ENCODE peak calls at places on chromosomes 7 and 10, in seven cellular contexts. K, B, L, A, G, V and Q are unnamed samples.

GRCh38 chr10:2979267-2979660 is 88.1 kb upstream of the PFKP start:
- DNase-seq in A (no peak), G (no peak), B (no peak), L (no peak), V (no peak), K (no peak), Q (no peak)

GRCh38 chr7:134724606-134725005 is 54.8 kb upstream of the CALD1 start:
- DNase-seq in A (no peak), G (peak), B (peak), K (no peak), V (no peak), L (peak), Q (no peak)

GRCh38 chr7:21028186-21028989 is 241.7 kb upstream of the SP8 start:
- DNase-seq in L (peak), K (no peak), A (no peak), V (no peak), G (no peak), B (no peak), Q (no peak)

GRCh38 chr7:150949971-150950491 is 28.1 kb downstream of the KCNH2 start:
- DNase-seq in K (peak), B (peak), L (no peak), A (no peak), V (peak), G (no peak), Q (no peak)

GRCh38 chr10:71197955-71198354 is 14.4 kb upstream of the UNC5B start:
- DNase-seq in G (no peak), V (no peak), B (no peak), A (no peak), L (no peak), K (no peak), Q (no peak)

GRCh38 chr10:123519861-123520260 is 146.3 kb upstream of the GPR26 start:
- DNase-seq in L (no peak), A (no peak), K (no peak), V (no peak), B (no peak), G (no peak), Q (no peak)

GRCh38 chr7:5594616-5595544 is 171.2 kb upstream of the TNRC18 start:
- DNase-seq in A (no peak), B (peak), L (peak), V (no peak), K (peak), G (peak), Q (no peak)

GRCh38 chr7:17952387-17952786 is 12.1 kb upstream of the SNX13 start:
- DNase-seq in G (no peak), K (no peak), B (no peak), L (no peak), V (no peak), A (no peak), Q (no peak)

GRCh38 chr10:126115021-126115610 is 218.8 kb downstream of the FANK1 start:
- DNase-seq in G (no peak), A (no peak), B (no peak), K (no peak), V (no peak), L (no peak), Q (no peak)

GRCh38 chr7:101814081-101814995 is 3.1 kb upstream of the CUX1 start:
- DNase-seq in V (peak), B (peak), G (no peak), A (no peak), K (peak), L (peak), Q (peak)

GRCh38 chr7:155490697-155491628 is 33.0 kb downstream of the EN2 start:
- DNase-seq in G (no peak), L (no peak), A (no peak), V (no peak), K (peak), B (no peak), Q (no peak)

GRCh38 chr10:61754553-61755540 is 92.1 kb downstream of the CABCOCO1 start:
- DNase-seq in L (peak), B (no peak), G (no peak), V (no peak), K (no peak), A (no peak), Q (no peak)

GRCh38 chr10:121598261-121599249 is at the start of gene FGFR2:
- DNase-seq in L (peak), A (no peak), G (peak), K (peak), V (peak), B (peak), Q (peak)
- TF ChIP-seq CTCF in L (no peak), A (no peak), G (no peak), K (no peak), V (no peak), B (no peak), Q (no peak)

GRCh38 chr7:74364061-74364460 is 74.9 kb downstream of the CLIP2 start:
- DNase-seq in G (no peak), L (no peak), K (peak), B (no peak), V (no peak), A (no peak), Q (no peak)
- TF ChIP-seq CTCF in G (peak), L (peak), K (peak), B (peak), V (no peak), A (peak), Q (peak)

DNA sequence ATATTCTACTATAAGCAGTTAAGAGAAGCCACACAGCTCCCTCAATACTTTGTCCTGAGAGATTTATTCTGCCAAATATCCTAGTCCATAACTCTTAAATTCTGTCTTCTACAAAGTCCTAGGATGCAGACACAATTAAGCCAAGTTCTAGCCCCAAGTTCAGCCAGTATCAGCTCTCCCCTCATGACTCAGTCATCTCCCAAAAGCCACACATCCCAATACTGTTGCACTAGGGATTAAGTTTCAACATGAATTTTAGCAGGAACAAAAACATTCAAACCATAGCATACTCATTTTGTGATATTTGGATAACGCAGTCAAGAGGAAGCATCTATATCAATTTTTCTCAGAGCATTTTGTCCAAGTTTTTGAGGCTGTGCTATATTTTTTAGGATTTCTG is 277.4 kb downstream of the FZD1 start:
- DNase-seq in B (no peak), L (no peak), V (no peak), A (no peak), K (no peak), G (no peak), Q (no peak)
- TF ChIP-seq CTCF in B (no peak), L (no peak), V (no peak), A (no peak), K (no peak), G (no peak), Q (no peak)

GRCh38 chr10:118564652-118565051 is 30.8 kb downstream of the PRLHR start:
- DNase-seq in L (peak), V (no peak), B (peak), G (no peak), A (no peak), K (peak), Q (no peak)
- TF ChIP-seq CTCF in L (peak), V (no peak), B (peak), G (peak), A (peak), K (no peak), Q (peak)

DNA sequence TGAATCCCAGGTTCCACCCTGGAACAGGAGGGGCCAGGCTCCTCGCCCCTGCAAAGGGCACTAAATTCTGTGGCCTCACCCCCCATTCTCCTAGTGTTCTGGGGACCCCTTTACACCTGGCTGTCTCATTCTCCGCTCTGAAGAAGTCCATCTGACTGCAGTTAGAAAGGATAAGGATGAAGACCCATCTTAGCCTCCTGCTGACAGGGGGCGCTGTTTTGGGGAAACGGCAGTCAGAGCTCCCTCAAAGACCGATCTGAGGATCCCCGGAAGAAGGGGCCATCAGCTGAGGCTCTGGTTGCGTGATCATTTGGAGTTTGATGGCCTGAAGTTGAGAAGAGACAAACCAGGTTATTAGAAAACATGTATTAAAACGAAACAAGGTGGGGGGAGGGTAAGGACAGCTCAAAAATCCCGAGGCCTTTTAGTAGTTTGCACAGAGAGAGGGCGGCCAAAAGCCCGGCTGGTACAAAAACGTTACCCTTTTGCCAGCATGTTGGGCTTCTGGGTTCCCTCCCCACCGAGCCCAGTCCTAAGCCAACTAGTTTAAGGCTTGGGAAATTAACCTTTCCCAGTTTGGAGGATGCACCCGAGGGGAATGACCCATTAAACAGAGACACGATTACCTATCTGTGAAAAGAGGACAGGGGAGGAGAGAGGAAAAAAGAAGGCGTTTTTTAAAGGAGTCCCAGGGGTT is 102.8 kb downstream of the CHN2 start:
- DNase-seq in B (peak), V (no peak), G (no peak), L (no peak), K (no peak), A (no peak), Q (no peak)
- TF ChIP-seq CTCF in B (peak), V (no peak), G (peak), L (no peak), K (peak), A (no peak), Q (peak)

GRCh38 chr10:63132651-63133055 is 475 bp upstream of the NRBF2 start:
- DNase-seq in K (no peak), V (no peak), G (no peak), L (no peak), B (no peak), A (no peak), Q (no peak)
- TF ChIP-seq CTCF in K (no peak), V (no peak), G (no peak), L (no peak), B (peak), A (no peak), Q (peak)

DNA sequence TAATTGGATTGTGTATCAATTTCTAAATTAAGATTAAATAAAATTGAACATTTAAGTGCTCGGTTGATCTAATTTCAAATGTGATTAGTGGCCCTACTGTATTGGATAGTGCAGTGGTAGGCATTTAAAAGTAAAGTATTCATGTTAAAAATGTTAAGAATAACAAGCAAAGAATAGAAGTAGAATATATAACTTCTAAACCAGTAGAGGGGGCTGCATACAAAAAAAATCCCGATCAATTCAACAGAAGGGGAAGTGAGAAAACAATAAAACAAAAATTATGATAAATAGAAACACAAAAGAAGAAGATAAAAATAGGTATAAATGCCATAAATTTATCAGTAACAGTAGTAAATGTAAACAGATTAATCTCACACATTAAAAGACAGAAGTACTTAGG is 24.9 kb upstream of the WDFY4 start:
- DNase-seq in K (peak), B (no peak), V (no peak), L (peak), G (no peak), A (no peak), Q (no peak)
- TF ChIP-seq CTCF in K (peak), B (peak), V (no peak), L (no peak), G (no peak), A (peak), Q (peak)

GRCh38 chr7:30244340-30244739 is 40.1 kb upstream of the ZNRF2 start:
- DNase-seq in V (no peak), L (no peak), K (no peak), B (no peak), A (no peak), G (no peak), Q (no peak)
- TF ChIP-seq CTCF in V (no peak), L (no peak), K (no peak), B (no peak), A (no peak), G (no peak), Q (no peak)

GRCh38 chr10:1086787-1087186 is 30.6 kb downstream of the WDR37 start:
- DNase-seq in A (no peak), K (no peak), V (no peak), L (no peak), B (no peak), G (no peak), Q (no peak)

GRCh38 chr10:1085258-1085657 is 29.1 kb downstream of the WDR37 start:
- DNase-seq in L (no peak), K (no peak), B (no peak), G (no peak), A (no peak), V (no peak), Q (no peak)

GRCh38 chr10:1090696-1091095 is 34.5 kb downstream of the WDR37 start:
- DNase-seq in L (no peak), V (no peak), K (no peak), B (no peak), G (no peak), A (no peak), Q (no peak)

GRCh38 chr10:1093696-1094095 is 37.5 kb downstream of the WDR37 start:
- DNase-seq in K (no peak), G (no peak), L (no peak), B (no peak), A (no peak), V (no peak), Q (no peak)

GRCh38 chr10:1089017-1089689 is 33.0 kb downstream of the WDR37 start:
- DNase-seq in V (no peak), A (no peak), G (no peak), B (no peak), K (no peak), L (no peak), Q (no peak)
- TF ChIP-seq CTCF in V (no peak), A (no peak), G (no peak), B (no peak), K (no peak), L (no peak), Q (no peak)